ENCODE peak calls at places on chromosomes 12 and 14, in five cellular contexts. One of them, this sample, is unnamed.

GRCh38 chr12:6461401-6462233 is 8.9 kb downstream of the VAMP1 start:
- DNase-seq in neural crest cell: no peak
- DNase-seq in CD8-positive, alpha-beta T cell: peak; percentile 81
- DNase-seq in HFF-Myc: no peak
- DNase-seq in progenitor cell of endocrine pancreas: no peak
- DNase-seq in this sample: no peak

GRCh38 chr12:99966429-99966828 is 18.3 kb downstream of the ANKS1B start:
- DNase-seq in HFF-Myc: no peak
- DNase-seq in CD8-positive, alpha-beta T cell: no peak
- DNase-seq in progenitor cell of endocrine pancreas: no peak
- DNase-seq in neural crest cell: no peak
- DNase-seq in this sample: no peak

GRCh38 chr12:131900397-131900796 is 6.0 kb downstream of the ULK1 start:
- DNase-seq in neural crest cell: no peak
- DNase-seq in CD8-positive, alpha-beta T cell: no peak
- DNase-seq in progenitor cell of endocrine pancreas: no peak
- DNase-seq in HFF-Myc: no peak
- DNase-seq in this sample: no peak

GRCh38 chr12:58034311-58034710 is 92.9 kb downstream of the ATP23 start:
- DNase-seq in neural crest cell: no peak
- DNase-seq in HFF-Myc: no peak
- DNase-seq in progenitor cell of endocrine pancreas: no peak
- DNase-seq in CD8-positive, alpha-beta T cell: no peak
- DNase-seq in this sample: no peak

GRCh38 chr14:39435241-39435640 is 3.0 kb upstream of the FBXO33 start:
- DNase-seq in CD8-positive, alpha-beta T cell: no peak
- DNase-seq in progenitor cell of endocrine pancreas: no peak
- DNase-seq in HFF-Myc: no peak
- DNase-seq in neural crest cell: no peak
- DNase-seq in this sample: no peak

GRCh38 chr14:93734961-93735360 is 53.3 kb downstream of the PRIMA1 start:
- DNase-seq in CD8-positive, alpha-beta T cell: no peak
- DNase-seq in HFF-Myc: no peak
- DNase-seq in neural crest cell: no peak
- DNase-seq in progenitor cell of endocrine pancreas: no peak
- DNase-seq in this sample: no peak

GRCh38 chr14:53955671-53956426 is 776 bp downstream of the BMP4 start:
- DNase-seq in CD8-positive, alpha-beta T cell: no peak
- DNase-seq in progenitor cell of endocrine pancreas: no peak
- DNase-seq in neural crest cell: no peak
- DNase-seq in HFF-Myc: no peak
- DNase-seq in this sample: peak; percentile 49

GRCh38 chr14:76837524-76837923 is 11.3 kb downstream of the LRRC74A start:
- DNase-seq in CD8-positive, alpha-beta T cell: no peak
- DNase-seq in progenitor cell of endocrine pancreas: no peak
- DNase-seq in HFF-Myc: no peak
- DNase-seq in neural crest cell: no peak
- DNase-seq in this sample: no peak

GRCh38 chr14:60125918-60126317 is 34.2 kb downstream of the PCNX4 start:
- DNase-seq in HFF-Myc: no peak
- DNase-seq in neural crest cell: no peak
- DNase-seq in progenitor cell of endocrine pancreas: no peak
- DNase-seq in CD8-positive, alpha-beta T cell: no peak
- DNase-seq in this sample: no peak

GRCh38 chr12:112420740-112421139 is 2.0 kb downstream of the PTPN11 start:
- DNase-seq in progenitor cell of endocrine pancreas: no peak
- DNase-seq in CD8-positive, alpha-beta T cell: no peak
- DNase-seq in neural crest cell: no peak
- DNase-seq in HFF-Myc: no peak
- DNase-seq in this sample: no peak

GRCh38 chr14:102590667-102591099 is 1.8 kb upstream of the RCOR1 start:
- DNase-seq in HFF-Myc: no peak
- DNase-seq in progenitor cell of endocrine pancreas: peak; percentile 47
- DNase-seq in neural crest cell: peak; percentile 47
- DNase-seq in CD8-positive, alpha-beta T cell: no peak
- DNase-seq in this sample: peak; percentile 63

GRCh38 chr14:20956376-20956976 is 1.2 kb downstream of the RNASE2 start:
- DNase-seq in HFF-Myc: no peak
- DNase-seq in CD8-positive, alpha-beta T cell: no peak
- DNase-seq in progenitor cell of endocrine pancreas: no peak
- DNase-seq in neural crest cell: no peak
- DNase-seq in this sample: no peak

GRCh38 chr12:79451988-79452387 is 238.8 kb downstream of the PAWR start:
- DNase-seq in progenitor cell of endocrine pancreas: no peak
- DNase-seq in HFF-Myc: peak; percentile 92
- DNase-seq in CD8-positive, alpha-beta T cell: no peak
- DNase-seq in neural crest cell: no peak
- DNase-seq in this sample: no peak

GRCh38 chr12:99984271-99985128 is at the start of gene ANKS1B:
- DNase-seq in HFF-Myc: no peak
- DNase-seq in progenitor cell of endocrine pancreas: peak; percentile 59
- DNase-seq in CD8-positive, alpha-beta T cell: no peak
- DNase-seq in neural crest cell: peak; percentile 51
- DNase-seq in this sample: peak; percentile 55

GRCh38 chr12:72570601-72571000 is 298.4 kb downstream of the TRHDE start:
- DNase-seq in HFF-Myc: no peak
- DNase-seq in CD8-positive, alpha-beta T cell: no peak
- DNase-seq in neural crest cell: peak; percentile 8
- DNase-seq in progenitor cell of endocrine pancreas: no peak
- DNase-seq in this sample: peak; percentile 52

GRCh38 chr12:121397521-121397920 is 2.4 kb upstream of the RNF34 start:
- DNase-seq in HFF-Myc: no peak
- DNase-seq in CD8-positive, alpha-beta T cell: no peak
- DNase-seq in neural crest cell: no peak
- DNase-seq in progenitor cell of endocrine pancreas: no peak
- DNase-seq in this sample: no peak

GRCh38 chr12:30725739-30726138 is 29.0 kb downstream of the CAPRIN2 start:
- DNase-seq in progenitor cell of endocrine pancreas: no peak
- DNase-seq in HFF-Myc: peak; percentile 35
- DNase-seq in CD8-positive, alpha-beta T cell: no peak
- DNase-seq in neural crest cell: no peak
- DNase-seq in this sample: no peak

GRCh38 chr12:121217066-121217465 is 7.1 kb downstream of the P2RX4 start:
- DNase-seq in progenitor cell of endocrine pancreas: no peak
- DNase-seq in neural crest cell: no peak
- DNase-seq in HFF-Myc: no peak
- DNase-seq in CD8-positive, alpha-beta T cell: no peak
- DNase-seq in this sample: no peak

GRCh38 chr12:27554421-27555186 is 30.6 kb downstream of the PPFIBP1 start:
- DNase-seq in CD8-positive, alpha-beta T cell: no peak
- DNase-seq in progenitor cell of endocrine pancreas: no peak
- DNase-seq in HFF-Myc: no peak
- DNase-seq in neural crest cell: no peak
- DNase-seq in this sample: no peak

GRCh38 chr12:124745891-124746570 is 117.6 kb downstream of the SCARB1 start:
- DNase-seq in HFF-Myc: peak; percentile 81
- DNase-seq in progenitor cell of endocrine pancreas: peak; percentile 61
- DNase-seq in CD8-positive, alpha-beta T cell: no peak
- DNase-seq in neural crest cell: peak; percentile 77
- DNase-seq in this sample: peak; percentile 77

GRCh38 chr14:102192840-102193502 is 53.3 kb downstream of the WDR20 start:
- DNase-seq in CD8-positive, alpha-beta T cell: no peak
- DNase-seq in progenitor cell of endocrine pancreas: no peak
- DNase-seq in HFF-Myc: no peak
- DNase-seq in neural crest cell: no peak
- DNase-seq in this sample: no peak

GRCh38 chr12:46553266-46553665 is 180.7 kb upstream of the SLC38A2 start:
- DNase-seq in progenitor cell of endocrine pancreas: no peak
- DNase-seq in neural crest cell: no peak
- DNase-seq in CD8-positive, alpha-beta T cell: no peak
- DNase-seq in HFF-Myc: no peak
- DNase-seq in this sample: no peak

GRCh38 chr12:19045421-19045820 is 84.1 kb upstream of the PLEKHA5 start:
- DNase-seq in CD8-positive, alpha-beta T cell: no peak
- DNase-seq in neural crest cell: no peak
- DNase-seq in progenitor cell of endocrine pancreas: no peak
- DNase-seq in HFF-Myc: no peak
- DNase-seq in this sample: no peak

GRCh38 chr12:127277882-127278281 is 989.1 kb upstream of the TMEM132C start:
- DNase-seq in progenitor cell of endocrine pancreas: no peak
- DNase-seq in neural crest cell: no peak
- DNase-seq in CD8-positive, alpha-beta T cell: no peak
- DNase-seq in HFF-Myc: no peak
- DNase-seq in this sample: no peak

GRCh38 chr12:53560386-53560785 is 53.1 kb upstream of the NPFF start:
- DNase-seq in progenitor cell of endocrine pancreas: no peak
- DNase-seq in neural crest cell: no peak
- DNase-seq in HFF-Myc: no peak
- DNase-seq in CD8-positive, alpha-beta T cell: no peak
- DNase-seq in this sample: no peak

GRCh38 chr14:77812028-77812427 is 12.1 kb downstream of the ADCK1 start:
- DNase-seq in neural crest cell: no peak
- DNase-seq in HFF-Myc: no peak
- DNase-seq in CD8-positive, alpha-beta T cell: no peak
- DNase-seq in progenitor cell of endocrine pancreas: no peak
- DNase-seq in this sample: no peak

GRCh38 chr14:91372680-91373495 is 44.7 kb downstream of the CCDC88C start:
- DNase-seq in progenitor cell of endocrine pancreas: no peak
- DNase-seq in HFF-Myc: no peak
- DNase-seq in neural crest cell: no peak
- DNase-seq in CD8-positive, alpha-beta T cell: peak; percentile 58
- DNase-seq in this sample: no peak

GRCh38 chr14:36884049-36884448 is 222.4 kb downstream of the PAX9 start:
- DNase-seq in neural crest cell: no peak
- DNase-seq in progenitor cell of endocrine pancreas: no peak
- DNase-seq in HFF-Myc: no peak
- DNase-seq in CD8-positive, alpha-beta T cell: no peak
- DNase-seq in this sample: no peak

GRCh38 chr12:64404470-64405446 is 566 bp downstream of the XPOT start:
- DNase-seq in HFF-Myc: peak; percentile 25
- DNase-seq in CD8-positive, alpha-beta T cell: peak; percentile 38
- DNase-seq in progenitor cell of endocrine pancreas: no peak
- DNase-seq in neural crest cell: peak; percentile 39
- DNase-seq in this sample: peak; percentile 52

GRCh38 chr14:104119700-104120251 is 18.6 kb upstream of the KIF26A start:
- DNase-seq in CD8-positive, alpha-beta T cell: no peak
- DNase-seq in progenitor cell of endocrine pancreas: no peak
- DNase-seq in HFF-Myc: no peak
- DNase-seq in neural crest cell: no peak
- DNase-seq in this sample: no peak

GRCh38 chr14:77340389-77340788 is 19.6 kb downstream of the GSTZ1 start:
- DNase-seq in progenitor cell of endocrine pancreas: no peak
- DNase-seq in CD8-positive, alpha-beta T cell: no peak
- DNase-seq in neural crest cell: no peak
- DNase-seq in HFF-Myc: no peak
- DNase-seq in this sample: no peak

GRCh38 chr12:82910246-82910893 is 223.7 kb downstream of the TMTC2 start:
- DNase-seq in progenitor cell of endocrine pancreas: no peak
- DNase-seq in CD8-positive, alpha-beta T cell: no peak
- DNase-seq in HFF-Myc: no peak
- DNase-seq in neural crest cell: no peak
- DNase-seq in this sample: no peak
- TF ChIP-seq CTCF in progenitor cell of endocrine pancreas: no peak
- TF ChIP-seq CTCF in CD8-positive, alpha-beta T cell: no peak
- TF ChIP-seq CTCF in HFF-Myc: no peak
- TF ChIP-seq CTCF in neural crest cell: no peak
- TF ChIP-seq CTCF in this sample: no peak

GRCh38 chr14:106378191-106378590 is 851.8 kb downstream of the TMEM121 start:
- DNase-seq in HFF-Myc: no peak
- DNase-seq in neural crest cell: no peak
- DNase-seq in CD8-positive, alpha-beta T cell: peak; percentile 26
- DNase-seq in progenitor cell of endocrine pancreas: no peak
- DNase-seq in this sample: no peak
- TF ChIP-seq CTCF in HFF-Myc: no peak
- TF ChIP-seq CTCF in neural crest cell: no peak
- TF ChIP-seq CTCF in CD8-positive, alpha-beta T cell: peak; percentile 64
- TF ChIP-seq CTCF in progenitor cell of endocrine pancreas: no peak
- TF ChIP-seq CTCF in this sample: no peak

DNA sequence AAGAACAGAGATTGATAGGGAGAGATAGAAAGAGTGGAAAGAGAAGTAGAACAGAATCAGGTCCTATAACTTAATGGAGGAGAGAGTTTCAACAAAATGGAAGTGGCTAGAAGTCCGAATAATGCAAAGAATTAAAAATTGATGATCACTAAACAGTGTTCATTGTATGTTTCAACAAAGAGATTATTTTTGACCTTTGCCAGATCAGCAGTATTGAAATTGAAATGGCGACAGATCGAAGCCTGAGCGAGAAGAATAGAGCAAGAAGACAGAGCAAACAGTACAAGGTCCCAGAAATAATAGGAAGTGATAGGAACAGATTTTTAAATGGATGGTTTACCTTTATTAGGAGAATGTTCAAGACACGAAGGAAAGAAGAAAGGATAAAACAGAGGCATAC is 1012.8 kb upstream of the FBXO33 start:
- DNase-seq in progenitor cell of endocrine pancreas: no peak
- DNase-seq in HFF-Myc: no peak
- DNase-seq in CD8-positive, alpha-beta T cell: no peak
- DNase-seq in neural crest cell: no peak
- DNase-seq in this sample: no peak
- TF ChIP-seq CTCF in progenitor cell of endocrine pancreas: no peak
- TF ChIP-seq CTCF in HFF-Myc: no peak
- TF ChIP-seq CTCF in CD8-positive, alpha-beta T cell: no peak
- TF ChIP-seq CTCF in neural crest cell: no peak
- TF ChIP-seq CTCF in this sample: no peak

GRCh38 chr12:43776498-43776897 is 17.7 kb downstream of the IRAK4 start:
- DNase-seq in CD8-positive, alpha-beta T cell: no peak
- DNase-seq in neural crest cell: no peak
- DNase-seq in progenitor cell of endocrine pancreas: no peak
- DNase-seq in HFF-Myc: no peak
- DNase-seq in this sample: no peak
- TF ChIP-seq CTCF in CD8-positive, alpha-beta T cell: peak; percentile 56
- TF ChIP-seq CTCF in neural crest cell: peak; percentile 68
- TF ChIP-seq CTCF in progenitor cell of endocrine pancreas: peak; percentile 62
- TF ChIP-seq CTCF in HFF-Myc: peak; percentile 52
- TF ChIP-seq CTCF in this sample: peak; percentile 40

GRCh38 chr14:106790189-106791036 is 1264.0 kb downstream of the TMEM121 start:
- DNase-seq in progenitor cell of endocrine pancreas: no peak
- DNase-seq in neural crest cell: no peak
- DNase-seq in HFF-Myc: no peak
- DNase-seq in CD8-positive, alpha-beta T cell: peak; percentile 75
- DNase-seq in this sample: no peak
- TF ChIP-seq CTCF in progenitor cell of endocrine pancreas: no peak
- TF ChIP-seq CTCF in neural crest cell: peak; percentile 30
- TF ChIP-seq CTCF in HFF-Myc: peak; percentile 50
- TF ChIP-seq CTCF in CD8-positive, alpha-beta T cell: peak; percentile 98
- TF ChIP-seq CTCF in this sample: no peak

GRCh38 chr14:46048127-46048526 is 603.5 kb downstream of the RPL10L start:
- DNase-seq in progenitor cell of endocrine pancreas: peak; percentile 16
- DNase-seq in neural crest cell: peak; percentile 50
- DNase-seq in CD8-positive, alpha-beta T cell: no peak
- DNase-seq in HFF-Myc: peak; percentile 37
- DNase-seq in this sample: peak; percentile 59
- TF ChIP-seq CTCF in progenitor cell of endocrine pancreas: no peak
- TF ChIP-seq CTCF in neural crest cell: no peak
- TF ChIP-seq CTCF in CD8-positive, alpha-beta T cell: no peak
- TF ChIP-seq CTCF in HFF-Myc: no peak
- TF ChIP-seq CTCF in this sample: no peak

GRCh38 chr14:46672128-46672527 is 20.5 kb upstream of the RPL10L start:
- DNase-seq in neural crest cell: no peak
- DNase-seq in progenitor cell of endocrine pancreas: no peak
- DNase-seq in HFF-Myc: no peak
- DNase-seq in CD8-positive, alpha-beta T cell: no peak
- DNase-seq in this sample: no peak
- TF ChIP-seq CTCF in neural crest cell: no peak
- TF ChIP-seq CTCF in progenitor cell of endocrine pancreas: no peak
- TF ChIP-seq CTCF in HFF-Myc: no peak
- TF ChIP-seq CTCF in CD8-positive, alpha-beta T cell: no peak
- TF ChIP-seq CTCF in this sample: no peak

This sample was measured in endothelial cell.